ENCODE peak calls at places on chromosomes 12 and 14, in seven cellular contexts. O, X, T, I, Y, W and C are unnamed samples.

GRCh38 chr12:32252199-32253073 is 145.8 kb downstream of the BICD1 start:
- DNase-seq in W (no peak), X (no peak), T (no peak), I (no peak), Y (no peak), O (no peak), C (no peak)

GRCh38 chr12:71780207-71780822 is 25.7 kb downstream of the RAB21 start:
- DNase-seq in W (peak), X (peak), I (peak), T (peak), O (peak), Y (no peak), C (no peak)

GRCh38 chr12:33052141-33053051 is 155.8 kb upstream of the PKP2 start:
- DNase-seq in I (no peak), X (no peak), O (no peak), T (no peak), Y (no peak), W (no peak), C (no peak)

GRCh38 chr14:99559286-99559990 is 44.6 kb downstream of the CCDC85C start:
- DNase-seq in W (no peak), I (no peak), X (no peak), O (no peak), T (no peak), Y (no peak), C (no peak)

GRCh38 chr12:118102070-118102469 is 1.7 kb downstream of the VSIG10 start:
- DNase-seq in X (peak), T (no peak), W (peak), I (no peak), O (no peak), Y (no peak), C (no peak)

GRCh38 chr14:101791919-101792572 is 30.5 kb downstream of the PPP2R5C start:
- DNase-seq in Y (no peak), X (peak), W (no peak), O (no peak), T (no peak), I (peak), C (no peak)

GRCh38 chr12:65821336-65821735 is 2.9 kb upstream of the HMGA2 start:
- DNase-seq in W (no peak), O (no peak), Y (no peak), X (peak), I (no peak), T (no peak), C (no peak)

GRCh38 chr12:12008931-12009611 is 61.7 kb upstream of the BCL2L14 start:
- DNase-seq in W (no peak), Y (peak), T (no peak), O (peak), X (peak), I (peak), C (no peak)

GRCh38 chr14:98120831-98121464 is 1151.0 kb downstream of the BCL11B start:
- DNase-seq in O (peak), W (no peak), I (no peak), T (no peak), X (no peak), Y (no peak), C (no peak)

GRCh38 chr12:123270380-123271181 is 1.1 kb downstream of the CDK2AP1 start:
- DNase-seq in X (peak), O (peak), W (peak), T (peak), I (no peak), Y (no peak), C (no peak)

GRCh38 chr12:67630373-67631088 is 18.0 kb upstream of the DYRK2 start:
- DNase-seq in I (peak), X (no peak), O (peak), Y (peak), T (no peak), W (peak), C (peak)

GRCh38 chr12:124188561-124189405 is 106.1 kb upstream of the RFLNA start:
- DNase-seq in T (no peak), I (no peak), W (no peak), X (no peak), Y (no peak), O (no peak), C (no peak)

GRCh38 chr12:130870442-130871285 is 1.2 kb upstream of the RAN start:
- DNase-seq in X (peak), O (peak), Y (peak), T (peak), W (peak), I (peak), C (peak)

GRCh38 chr14:101241807-101242278 is 319.5 kb upstream of the DIO3 start:
- DNase-seq in O (no peak), T (no peak), Y (no peak), W (no peak), I (no peak), X (no peak), C (no peak)

GRCh38 chr12:54369597-54370217 is 5.4 kb upstream of the GPR84 start:
- DNase-seq in W (no peak), Y (no peak), I (no peak), X (no peak), T (no peak), O (no peak), C (no peak)

GRCh38 chr12:93094988-93095737 is 166.1 kb upstream of the EEA1 start:
- DNase-seq in O (no peak), I (peak), T (no peak), W (no peak), X (no peak), Y (no peak), C (no peak)

GRCh38 chr14:73394317-73394716 is 64.0 kb downstream of the NUMB start:
- DNase-seq in O (no peak), Y (no peak), T (no peak), X (no peak), I (no peak), W (no peak), C (no peak)

GRCh38 chr12:54153586-54153985 is 35.2 kb downstream of the SMUG1 start:
- DNase-seq in I (no peak), X (no peak), T (no peak), O (no peak), W (no peak), Y (no peak), C (no peak)

GRCh38 chr12:67436230-67436629 is 167.1 kb downstream of the CAND1 start:
- DNase-seq in W (no peak), X (peak), Y (no peak), O (no peak), I (no peak), T (no peak), C (no peak)

GRCh38 chr12:112331891-112332290 is 50.3 kb downstream of the HECTD4 start:
- DNase-seq in O (no peak), X (no peak), I (no peak), T (no peak), Y (no peak), W (no peak), C (no peak)

GRCh38 chr12:78290606-78291345 is 460.1 kb downstream of the NAV3 start:
- DNase-seq in T (no peak), I (no peak), Y (no peak), O (no peak), X (peak), W (no peak), C (no peak)

GRCh38 chr14:92846162-92846897 is 52.2 kb downstream of the GOLGA5 start:
- DNase-seq in X (peak), O (peak), W (no peak), I (no peak), Y (peak), T (no peak), C (peak)

GRCh38 chr14:23866269-23866668 is 87.3 kb upstream of the DHRS4 start:
- DNase-seq in Y (no peak), W (no peak), T (no peak), I (no peak), O (no peak), X (no peak), C (no peak)

GRCh38 chr12:50127546-50127945 is 15.5 kb downstream of the COX14 start:
- DNase-seq in T (no peak), O (no peak), X (no peak), I (no peak), Y (no peak), W (no peak), C (no peak)

GRCh38 chr12:67439611-67440010 is 170.5 kb downstream of the CAND1 start:
- DNase-seq in O (no peak), Y (no peak), W (no peak), I (no peak), X (no peak), T (no peak), C (no peak)

GRCh38 chr14:68513838-68514610 is 278.8 kb downstream of the ZFP36L1 start:
- DNase-seq in O (no peak), X (no peak), W (no peak), I (peak), T (no peak), Y (no peak), C (peak)

GRCh38 chr14:66746316-66747006 is 238.5 kb downstream of the GPHN start:
- DNase-seq in T (peak), I (peak), Y (no peak), W (no peak), X (peak), O (no peak), C (no peak)

GRCh38 chr12:46089414-46090162 is 99.2 kb upstream of the SCAF11 start:
- DNase-seq in T (no peak), O (no peak), W (no peak), Y (no peak), X (no peak), I (no peak), C (no peak)

GRCh38 chr12:96308881-96309280 is 91.4 kb downstream of the CDK17 start:
- DNase-seq in X (peak), O (no peak), Y (no peak), T (no peak), I (no peak), W (no peak), C (no peak)

GRCh38 chr14:75715926-75716780 is 55.1 kb downstream of the TTLL5 start:
- DNase-seq in O (no peak), I (no peak), W (no peak), T (no peak), Y (no peak), X (peak), C (no peak)

GRCh38 chr14:50928002-50928635 is 16.2 kb downstream of the PYGL start:
- DNase-seq in Y (no peak), O (no peak), T (no peak), I (no peak), X (peak), W (peak), C (no peak)

GRCh38 chr12:128754275-128754674 is 69.5 kb downstream of the SLC15A4 start:
- DNase-seq in Y (no peak), T (no peak), W (no peak), O (no peak), I (no peak), X (no peak), C (no peak)

GRCh38 chr12:85076688-85077430 is 40.7 kb downstream of the LRRIQ1 start:
- DNase-seq in O (no peak), I (peak), Y (no peak), W (no peak), X (peak), T (peak), C (no peak)

GRCh38 chr14:97456958-97457357 is 659.8 kb downstream of the VRK1 start:
- DNase-seq in W (no peak), X (no peak), T (no peak), O (peak), I (no peak), Y (peak), C (no peak)

GRCh38 chr12:47900480-47901129 is 4.2 kb downstream of the VDR start:
- DNase-seq in X (no peak), Y (no peak), W (peak), T (no peak), I (peak), O (no peak), C (no peak)

GRCh38 chr12:132502149-132502881 is 12.4 kb downstream of the FBRSL1 start:
- DNase-seq in O (peak), X (no peak), I (no peak), T (no peak), Y (no peak), W (peak), C (peak)

GRCh38 chr12:129961111-129961510 is 57.3 kb upstream of the TMEM132D start:
- DNase-seq in W (no peak), X (no peak), O (no peak), Y (no peak), I (no peak), T (no peak), C (no peak)

GRCh38 chr12:128111951-128112350 is 155.0 kb upstream of the TMEM132C start:
- DNase-seq in W (no peak), X (no peak), O (no peak), Y (no peak), I (no peak), T (no peak), C (no peak)